ENCODE peak calls at places on chromosomes 6 and 20, in six cellular contexts. H, D, Q, U, V and R are unnamed samples.
A peak's percentile ranks its signal among the peaks of the same experiment; 100 is the strongest.

GRCh38 chr20:37494796-37495195 is 26.3 kb upstream of the NNAT start:
- DNase-seq in H (no peak), D (no peak), Q (no peak), U (no peak), V (no peak), R (no peak)

GRCh38 chr6:99592900-99593299 is 13.7 kb upstream of the PRDM13 start:
- DNase-seq in H (no peak), D (no peak), Q (no peak), U (no peak), V (no peak), R (no peak)

GRCh38 chr6:168934856-168935627 is 318.6 kb downstream of the THBS2 start:
- DNase-seq in H (peak; percentile 8), D (no peak), Q (no peak), U (no peak), V (no peak), R (no peak)

GRCh38 chr6:139381216-139381615 is 6.8 kb upstream of the CITED2 start:
- DNase-seq in H (peak; percentile 27), D (no peak), Q (no peak), U (no peak), V (no peak), R (no peak)

GRCh38 chr6:20686142-20686541 is 151.9 kb downstream of the CDKAL1 start:
- DNase-seq in H (no peak), D (no peak), Q (no peak), U (no peak), V (peak; percentile 96), R (no peak)

GRCh38 chr20:63736893-63737689 is 627 bp downstream of the LIME1 start:
- DNase-seq in H (no peak), D (no peak), Q (no peak), U (no peak), V (peak; percentile 31), R (no peak)

GRCh38 chr20:14062786-14063185 is 67.5 kb downstream of the MACROD2 start:
- DNase-seq in H (peak; percentile 6), D (no peak), Q (no peak), U (no peak), V (no peak), R (no peak)

GRCh38 chr6:128397996-128398395 is 122.4 kb downstream of the PTPRK start:
- DNase-seq in H (no peak), D (no peak), Q (no peak), U (no peak), V (no peak), R (no peak)

GRCh38 chr6:51339728-51340127 is 521.1 kb downstream of the TFAP2B start:
- DNase-seq in H (no peak), D (no peak), Q (no peak), U (no peak), V (no peak), R (no peak)

GRCh38 chr6:158506577-158506976 is 53.3 kb upstream of the TMEM181 start:
- DNase-seq in H (no peak), D (no peak), Q (no peak), U (no peak), V (no peak), R (no peak)

GRCh38 chr6:45959534-45960195 is 56.0 kb downstream of the CLIC5 start:
- DNase-seq in H (peak; percentile 25), D (no peak), Q (no peak), U (no peak), V (peak; percentile 96), R (no peak)

GRCh38 chr20:38143646-38144554 is 21.2 kb downstream of the TGM2 start:
- DNase-seq in H (peak; percentile 70), D (peak; percentile 47), Q (peak; percentile 71), U (no peak), V (no peak), R (no peak)

GRCh38 chr20:39822667-39823066 is 860.5 kb downstream of the DHX35 start:
- DNase-seq in H (peak; percentile 19), D (no peak), Q (no peak), U (no peak), V (no peak), R (no peak)

GRCh38 chr6:153511896-153512496 is 380.9 kb upstream of the RGS17 start:
- DNase-seq in H (peak; percentile 40), D (no peak), Q (no peak), U (no peak), V (peak; percentile 18), R (no peak)

GRCh38 chr6:28600188-28600587 is 74.5 kb downstream of the GPX5 start:
- DNase-seq in H (no peak), D (no peak), Q (no peak), U (no peak), V (no peak), R (no peak)